ENCODE peak calls at places on chromosomes 11 and 22, in five cellular contexts. E is mesendoderm, O is mammary epithelial cell, H is colonic mucosa, I is H1. Y is an unnamed sample. For H3K4me1, the result is how much of the 10 kb centered on the place peaks cover.

GRCh38 chr22:37745548-37746365 is 48.9 kb downstream of the TRIOBP start:
- DNase-seq in E (peak), O (peak), H (peak), I (no peak), Y (peak)

GRCh38 chr22:37781434-37782059 is 26.2 kb upstream of the GCAT start:
- DNase-seq in E (peak), O (no peak), H (no peak), I (no peak), Y (peak)

GRCh38 chr11:104995001-104995408 is 26.6 kb upstream of the CASP4 start:
- DNase-seq in E (no peak), O (no peak), H (no peak), I (no peak), Y (no peak)

GRCh38 chr11:108601150-108601549 is 7.6 kb upstream of the EXPH5 start:
- DNase-seq in E (no peak), O (peak), H (no peak), I (no peak), Y (no peak)

GRCh38 chr11:9205596-9205995 is 59.6 kb downstream of the DENND5A start:
- DNase-seq in E (no peak), O (no peak), H (no peak), I (no peak), Y (no peak)

GRCh38 chr22:16819249-16819648 is 6.0 kb downstream of the XKR3 start:
- DNase-seq in E (no peak), O (no peak), H (no peak), I (no peak), Y (no peak)

GRCh38 chr11:60844045-60844869 is 2.3 kb downstream of the CCDC86 start:
- DNase-seq in E (no peak), O (no peak), H (no peak), I (no peak), Y (no peak)

GRCh38 chr11:2534131-2534956 is 89.5 kb downstream of the KCNQ1 start:
- DNase-seq in E (no peak), O (peak), H (no peak), I (no peak), Y (peak)

GRCh38 chr11:65428578-65429068 is 6.0 kb downstream of the NEAT1 start:
- DNase-seq in E (no peak), O (no peak), H (peak), I (no peak), Y (peak)

GRCh38 chr11:33912405-33913361 is 20.8 kb upstream of the LMO2 start:
- DNase-seq in E (peak), O (peak), H (no peak), I (no peak), Y (no peak)

GRCh38 chr22:25629613-25630012 is 65.1 kb downstream of the GRK3 start:
- DNase-seq in E (no peak), O (no peak), H (no peak), I (no peak), Y (no peak)

GRCh38 chr22:20315337-20316216 is 4.3 kb downstream of the DGCR6L start:
- DNase-seq in E (no peak), O (no peak), H (peak), I (no peak), Y (peak)

GRCh38 chr11:115911656-115912055 is 407.4 kb upstream of the CADM1 start:
- DNase-seq in E (no peak), O (no peak), H (no peak), I (no peak), Y (no peak)

GRCh38 chr22:47781024-47781423 is 1018.6 kb downstream of the TBC1D22A start:
- DNase-seq in E (no peak), O (no peak), H (no peak), I (no peak), Y (peak)

GRCh38 chr22:47781427-47782111 is 1019.1 kb downstream of the TBC1D22A start:
- DNase-seq in E (no peak), O (no peak), H (no peak), I (no peak), Y (no peak)

GRCh38 chr22:47784367-47784983 is 1022.0 kb downstream of the TBC1D22A start:
- DNase-seq in E (no peak), O (no peak), H (no peak), I (no peak), Y (no peak)

GRCh38 chr22:47783433-47784366 is 1021.2 kb downstream of the TBC1D22A start:
- DNase-seq in E (peak), O (no peak), H (no peak), I (no peak), Y (no peak)

GRCh38 chr22:47782461-47783075 is 1020.1 kb downstream of the TBC1D22A start:
- DNase-seq in E (no peak), O (no peak), H (no peak), I (no peak), Y (peak)
- H3K27ac ChIP-seq in E (no peak), O (no peak), H (no peak), I (no peak), Y (no peak)

DNA sequence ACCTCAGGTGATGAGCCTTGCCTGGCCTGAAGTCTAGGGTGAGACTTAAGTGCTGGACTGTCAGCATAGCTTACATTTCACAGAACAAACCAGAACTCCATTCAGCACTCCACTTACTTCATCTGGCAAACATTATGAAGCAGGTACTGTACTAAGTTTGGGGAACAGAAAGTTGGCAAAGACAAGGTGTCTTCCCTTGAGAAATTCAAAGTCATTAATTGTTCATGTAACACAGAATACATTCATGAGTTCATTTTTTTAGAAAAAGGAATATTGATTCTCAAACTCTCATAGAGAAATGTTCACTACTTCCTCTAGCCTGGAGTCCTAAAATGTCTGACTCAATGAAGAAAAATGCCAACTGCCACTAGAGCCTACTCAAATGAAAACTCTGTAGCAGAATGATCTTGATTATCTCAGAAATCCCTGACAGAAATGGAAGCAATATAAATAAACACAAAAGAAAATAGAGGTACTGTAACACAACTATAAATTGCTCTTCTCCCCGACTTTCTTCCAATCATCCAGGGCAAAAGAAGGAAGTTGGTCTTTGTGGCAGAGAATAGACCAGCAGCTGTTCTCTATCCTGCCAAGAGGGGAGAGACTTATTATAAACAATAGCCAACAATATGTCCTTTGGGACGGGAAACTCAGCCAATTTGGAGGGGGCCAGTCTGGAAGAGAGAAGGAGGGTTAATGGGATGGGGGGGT is 129.2 kb upstream of the MTMR2 start:
- DNase-seq in E (no peak), O (no peak), H (no peak), I (no peak), Y (no peak)
- H3K9ac ChIP-seq in E (no peak), O (no peak), H (no peak), I (no peak), Y (no peak)

GRCh38 chr11:36412781-36413383 is 97.2 kb downstream of the TRAF6 start:
- DNase-seq in E (no peak), O (no peak), H (no peak), I (no peak), Y (no peak)
- H3K4me1 ChIP-seq in E (under half), O (under half), H (under half), I (under half), Y (under half)

GRCh38 chr11:79481795-79482194 is 41.0 kb upstream of the TENM4 start:
- DNase-seq in E (no peak), O (no peak), H (no peak), I (no peak), Y (no peak)

GRCh38 chr11:79480864-79481263 is 40.0 kb upstream of the TENM4 start:
- DNase-seq in E (no peak), O (no peak), H (no peak), I (no peak), Y (no peak)

GRCh38 chr11:79485694-79486093 is 44.9 kb upstream of the TENM4 start:
- DNase-seq in E (peak), O (no peak), H (no peak), I (peak), Y (no peak)

GRCh38 chr11:79484872-79485271 is 44.0 kb upstream of the TENM4 start:
- DNase-seq in E (no peak), O (no peak), H (no peak), I (no peak), Y (no peak)

GRCh38 chr11:79482800-79483199 is 42.0 kb upstream of the TENM4 start:
- DNase-seq in E (no peak), O (no peak), H (no peak), I (no peak), Y (no peak)
- H3K27ac ChIP-seq in E (no peak), O (no peak), H (no peak), I (no peak), Y (no peak)

Y was measured in kidney.